ENCODE peak calls at places on chromosomes 16 and 17, in eight cellular contexts. One of them, this sample, is unnamed.

GRCh38 chr17:82200743-82201497 is 11.7 kb downstream of the CCDC57 start:
- DNase-seq in GM20000: no peak
- DNase-seq in kidney epithelial cell: no peak
- DNase-seq in RWPE1: no peak
- DNase-seq in IMR-90: no peak
- DNase-seq in PC-9: no peak
- DNase-seq in dorsolateral prefrontal cortex: no peak
- DNase-seq in A673: no peak
- DNase-seq in this sample: no peak

GRCh38 chr17:59331929-59332889 is 754 bp downstream of the YPEL2 start:
- DNase-seq in dorsolateral prefrontal cortex: peak; percentile 64
- DNase-seq in A673: no peak
- DNase-seq in kidney epithelial cell: no peak
- DNase-seq in PC-9: no peak
- DNase-seq in RWPE1: no peak
- DNase-seq in GM20000: peak; percentile 49
- DNase-seq in IMR-90: no peak
- DNase-seq in this sample: no peak

GRCh38 chr16:55249936-55250335 is 74.1 kb upstream of the IRX6 start:
- DNase-seq in GM20000: no peak
- DNase-seq in kidney epithelial cell: no peak
- DNase-seq in PC-9: no peak
- DNase-seq in dorsolateral prefrontal cortex: no peak
- DNase-seq in IMR-90: no peak
- DNase-seq in RWPE1: no peak
- DNase-seq in A673: no peak
- DNase-seq in this sample: no peak

GRCh38 chr16:667780-668518 is at the start of gene RHOT2:
- DNase-seq in dorsolateral prefrontal cortex: peak; percentile 97
- DNase-seq in IMR-90: peak; percentile 85
- DNase-seq in kidney epithelial cell: peak; percentile 42
- DNase-seq in A673: peak; percentile 96
- DNase-seq in RWPE1: peak; percentile 76
- DNase-seq in PC-9: peak; percentile 77
- DNase-seq in GM20000: peak; percentile 97
- DNase-seq in this sample: peak; percentile 77

GRCh38 chr17:72122002-72122310 is 1.1 kb downstream of the SOX9 start:
- DNase-seq in dorsolateral prefrontal cortex: no peak
- DNase-seq in PC-9: no peak
- DNase-seq in GM20000: peak; percentile 61
- DNase-seq in RWPE1: peak; percentile 42
- DNase-seq in IMR-90: peak; percentile 58
- DNase-seq in A673: peak; percentile 48
- DNase-seq in kidney epithelial cell: no peak
- DNase-seq in this sample: no peak

GRCh38 chr16:8469102-8469778 is 121.1 kb downstream of the TMEM114 start:
- DNase-seq in dorsolateral prefrontal cortex: no peak
- DNase-seq in kidney epithelial cell: no peak
- DNase-seq in GM20000: no peak
- DNase-seq in A673: no peak
- DNase-seq in IMR-90: no peak
- DNase-seq in PC-9: no peak
- DNase-seq in RWPE1: no peak
- DNase-seq in this sample: no peak

GRCh38 chr17:71302721-71303549 is 817.9 kb upstream of the SOX9 start:
- DNase-seq in A673: no peak
- DNase-seq in GM20000: no peak
- DNase-seq in kidney epithelial cell: no peak
- DNase-seq in RWPE1: no peak
- DNase-seq in dorsolateral prefrontal cortex: no peak
- DNase-seq in IMR-90: no peak
- DNase-seq in PC-9: no peak
- DNase-seq in this sample: no peak

GRCh38 chr17:77254961-77255741 is 114.4 kb downstream of the SEC14L1 start:
- DNase-seq in IMR-90: peak; percentile 86
- DNase-seq in GM20000: no peak
- DNase-seq in RWPE1: peak; percentile 92
- DNase-seq in PC-9: peak; percentile 95
- DNase-seq in dorsolateral prefrontal cortex: no peak
- DNase-seq in A673: no peak
- DNase-seq in kidney epithelial cell: peak; percentile 90
- DNase-seq in this sample: no peak

GRCh38 chr17:48148029-48148759 is 40.6 kb downstream of the SNX11 start:
- DNase-seq in kidney epithelial cell: no peak
- DNase-seq in A673: no peak
- DNase-seq in IMR-90: no peak
- DNase-seq in dorsolateral prefrontal cortex: no peak
- DNase-seq in RWPE1: no peak
- DNase-seq in GM20000: no peak
- DNase-seq in PC-9: no peak
- DNase-seq in this sample: no peak

GRCh38 chr17:48144976-48145798 is 37.6 kb downstream of the SNX11 start:
- DNase-seq in kidney epithelial cell: no peak
- DNase-seq in A673: no peak
- DNase-seq in PC-9: no peak
- DNase-seq in GM20000: no peak
- DNase-seq in RWPE1: no peak
- DNase-seq in dorsolateral prefrontal cortex: no peak
- DNase-seq in IMR-90: no peak
- DNase-seq in this sample: no peak

GRCh38 chr17:48150602-48151001 is 43.0 kb downstream of the SNX11 start:
- DNase-seq in RWPE1: no peak
- DNase-seq in dorsolateral prefrontal cortex: no peak
- DNase-seq in GM20000: no peak
- DNase-seq in IMR-90: no peak
- DNase-seq in A673: no peak
- DNase-seq in kidney epithelial cell: no peak
- DNase-seq in PC-9: no peak
- DNase-seq in this sample: no peak

GRCh38 chr17:48150107-48150463 is 42.5 kb downstream of the SNX11 start:
- DNase-seq in kidney epithelial cell: no peak
- DNase-seq in RWPE1: no peak
- DNase-seq in GM20000: no peak
- DNase-seq in A673: no peak
- DNase-seq in dorsolateral prefrontal cortex: no peak
- DNase-seq in IMR-90: no peak
- DNase-seq in PC-9: no peak
- DNase-seq in this sample: no peak

DNA sequence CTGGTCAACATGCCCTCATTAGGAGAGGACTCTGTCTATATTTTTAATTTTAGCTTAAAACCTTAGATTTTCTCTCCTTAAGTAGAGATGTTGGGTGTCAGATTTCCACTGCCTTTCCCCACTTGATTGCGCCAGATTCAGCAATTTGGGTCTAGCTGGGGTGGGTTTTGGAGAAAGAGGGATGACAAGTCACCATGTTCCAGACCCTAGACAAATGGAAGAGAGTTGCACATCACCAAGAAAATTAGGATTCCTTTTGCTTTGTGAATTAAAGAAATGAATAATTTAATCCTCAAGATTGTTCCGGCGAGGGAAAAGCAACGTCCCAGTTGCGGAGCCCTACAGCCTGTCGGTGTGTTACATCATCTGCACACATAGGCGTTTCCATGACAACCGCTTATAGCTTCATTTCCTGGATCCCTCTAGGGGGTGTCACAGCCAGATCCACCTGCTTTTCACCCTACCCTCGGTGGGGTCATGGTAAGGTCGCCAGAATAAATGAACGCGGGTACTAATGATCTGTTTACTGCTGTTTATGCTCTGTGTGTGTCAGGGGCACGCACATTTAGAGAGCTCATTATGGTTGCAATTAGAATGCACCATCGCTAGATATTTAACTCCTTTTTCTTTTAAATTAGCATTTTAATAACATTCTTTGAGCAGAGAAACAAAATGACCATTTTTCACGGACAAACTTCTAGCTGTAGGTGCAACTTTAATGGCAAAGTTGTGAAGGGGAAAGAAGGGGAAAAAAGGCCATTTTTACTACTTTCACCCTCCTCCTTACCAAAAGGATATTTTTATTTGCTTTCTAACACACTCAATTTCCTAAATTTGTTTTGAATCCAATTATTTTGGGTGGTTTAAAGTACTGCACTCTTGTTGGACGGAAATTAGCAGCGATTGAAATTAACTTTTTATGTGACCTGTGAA is 41.9 kb downstream of the SNX11 start:
- DNase-seq in IMR-90: no peak
- DNase-seq in A673: peak; percentile 88
- DNase-seq in kidney epithelial cell: no peak
- DNase-seq in RWPE1: no peak
- DNase-seq in GM20000: no peak
- DNase-seq in PC-9: no peak
- DNase-seq in dorsolateral prefrontal cortex: no peak
- DNase-seq in this sample: no peak
- TF ChIP-seq CTCF in IMR-90: no peak
- TF ChIP-seq CTCF in A673: no peak
- TF ChIP-seq CTCF in kidney epithelial cell: no peak
- TF ChIP-seq CTCF in RWPE1: no peak
- TF ChIP-seq CTCF in GM20000: no peak
- TF ChIP-seq CTCF in PC-9: no peak
- TF ChIP-seq CTCF in dorsolateral prefrontal cortex: no peak
- TF ChIP-seq CTCF in this sample: no peak

GRCh38 chr17:29449865-29450671 is 59.9 kb downstream of the TAOK1 start:
- DNase-seq in kidney epithelial cell: no peak
- DNase-seq in PC-9: no peak
- DNase-seq in GM20000: no peak
- DNase-seq in dorsolateral prefrontal cortex: no peak
- DNase-seq in RWPE1: no peak
- DNase-seq in IMR-90: no peak
- DNase-seq in A673: no peak
- DNase-seq in this sample: no peak
- TF ChIP-seq CTCF in kidney epithelial cell: no peak
- TF ChIP-seq CTCF in PC-9: no peak
- TF ChIP-seq CTCF in GM20000: no peak
- TF ChIP-seq CTCF in dorsolateral prefrontal cortex: no peak
- TF ChIP-seq CTCF in RWPE1: no peak
- TF ChIP-seq CTCF in IMR-90: no peak
- TF ChIP-seq CTCF in A673: no peak
- TF ChIP-seq CTCF in this sample: no peak

DNA sequence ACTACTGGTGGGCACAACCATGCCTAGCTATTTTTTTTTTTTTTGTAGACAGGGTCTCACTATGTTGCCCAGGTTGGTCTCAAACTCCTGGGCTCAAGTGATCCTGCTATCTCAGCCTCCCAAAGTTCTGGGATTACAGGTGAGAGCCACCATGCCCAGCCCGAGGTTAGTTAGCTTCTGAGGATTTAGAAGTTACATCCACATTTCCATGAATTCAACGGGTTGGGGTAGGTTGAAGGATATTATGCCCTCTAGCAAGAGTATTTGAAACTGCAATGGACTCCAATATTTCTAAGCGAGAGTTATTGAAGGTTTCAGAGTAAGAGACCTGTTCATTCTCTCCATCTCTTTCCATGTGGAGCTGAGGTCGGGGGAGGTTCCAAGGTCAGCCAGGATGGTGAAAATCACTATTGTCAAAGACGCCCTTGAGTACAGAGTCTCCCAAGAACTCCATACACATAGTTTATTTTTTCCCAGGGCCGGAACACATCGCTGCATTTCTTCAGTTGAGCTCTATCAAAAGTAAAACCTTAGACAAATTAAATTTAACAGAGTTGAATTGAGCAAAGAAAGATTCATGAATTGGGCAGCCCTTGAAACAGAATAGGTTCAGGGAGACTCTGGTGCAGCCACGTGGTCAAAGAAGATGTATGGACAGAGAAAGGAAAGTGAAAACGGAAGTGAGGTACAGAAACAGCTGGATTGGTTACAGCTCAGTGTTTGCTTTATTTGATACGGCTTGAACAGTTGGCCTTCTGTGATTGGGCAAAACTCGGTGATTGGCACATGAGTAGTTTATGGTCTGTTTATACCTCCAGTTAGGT is 19.0 kb upstream of the ITPRIPL2 start:
- DNase-seq in RWPE1: no peak
- DNase-seq in kidney epithelial cell: no peak
- DNase-seq in A673: no peak
- DNase-seq in GM20000: no peak
- DNase-seq in IMR-90: no peak
- DNase-seq in PC-9: no peak
- DNase-seq in dorsolateral prefrontal cortex: no peak
- DNase-seq in this sample: no peak
- TF ChIP-seq CTCF in RWPE1: no peak
- TF ChIP-seq CTCF in kidney epithelial cell: no peak
- TF ChIP-seq CTCF in A673: peak; percentile 36
- TF ChIP-seq CTCF in GM20000: no peak
- TF ChIP-seq CTCF in IMR-90: no peak
- TF ChIP-seq CTCF in PC-9: no peak
- TF ChIP-seq CTCF in dorsolateral prefrontal cortex: no peak
- TF ChIP-seq CTCF in this sample: no peak

GRCh38 chr17:7574176-7574953 is 5.1 kb upstream of the CD68 start:
- DNase-seq in kidney epithelial cell: no peak
- DNase-seq in GM20000: no peak
- DNase-seq in PC-9: no peak
- DNase-seq in dorsolateral prefrontal cortex: no peak
- DNase-seq in IMR-90: peak; percentile 28
- DNase-seq in RWPE1: no peak
- DNase-seq in A673: no peak
- DNase-seq in this sample: no peak

GRCh38 chr17:7572338-7572587 is 7.2 kb upstream of the CD68 start:
- DNase-seq in RWPE1: no peak
- DNase-seq in PC-9: no peak
- DNase-seq in A673: no peak
- DNase-seq in dorsolateral prefrontal cortex: no peak
- DNase-seq in IMR-90: no peak
- DNase-seq in GM20000: no peak
- DNase-seq in kidney epithelial cell: no peak
- DNase-seq in this sample: peak; percentile 96

GRCh38 chr17:7573324-7574080 is 5.9 kb upstream of the CD68 start:
- DNase-seq in PC-9: peak; percentile 50
- DNase-seq in GM20000: peak; percentile 92
- DNase-seq in A673: peak; percentile 95
- DNase-seq in RWPE1: peak; percentile 86
- DNase-seq in kidney epithelial cell: peak; percentile 57
- DNase-seq in dorsolateral prefrontal cortex: peak; percentile 88
- DNase-seq in IMR-90: peak; percentile 90
- DNase-seq in this sample: peak; percentile 90

GRCh38 chr17:7570351-7570750 is 8.6 kb downstream of the SENP3 start:
- DNase-seq in PC-9: no peak
- DNase-seq in A673: no peak
- DNase-seq in kidney epithelial cell: no peak
- DNase-seq in GM20000: no peak
- DNase-seq in RWPE1: no peak
- DNase-seq in dorsolateral prefrontal cortex: no peak
- DNase-seq in IMR-90: no peak
- DNase-seq in this sample: no peak

DNA sequence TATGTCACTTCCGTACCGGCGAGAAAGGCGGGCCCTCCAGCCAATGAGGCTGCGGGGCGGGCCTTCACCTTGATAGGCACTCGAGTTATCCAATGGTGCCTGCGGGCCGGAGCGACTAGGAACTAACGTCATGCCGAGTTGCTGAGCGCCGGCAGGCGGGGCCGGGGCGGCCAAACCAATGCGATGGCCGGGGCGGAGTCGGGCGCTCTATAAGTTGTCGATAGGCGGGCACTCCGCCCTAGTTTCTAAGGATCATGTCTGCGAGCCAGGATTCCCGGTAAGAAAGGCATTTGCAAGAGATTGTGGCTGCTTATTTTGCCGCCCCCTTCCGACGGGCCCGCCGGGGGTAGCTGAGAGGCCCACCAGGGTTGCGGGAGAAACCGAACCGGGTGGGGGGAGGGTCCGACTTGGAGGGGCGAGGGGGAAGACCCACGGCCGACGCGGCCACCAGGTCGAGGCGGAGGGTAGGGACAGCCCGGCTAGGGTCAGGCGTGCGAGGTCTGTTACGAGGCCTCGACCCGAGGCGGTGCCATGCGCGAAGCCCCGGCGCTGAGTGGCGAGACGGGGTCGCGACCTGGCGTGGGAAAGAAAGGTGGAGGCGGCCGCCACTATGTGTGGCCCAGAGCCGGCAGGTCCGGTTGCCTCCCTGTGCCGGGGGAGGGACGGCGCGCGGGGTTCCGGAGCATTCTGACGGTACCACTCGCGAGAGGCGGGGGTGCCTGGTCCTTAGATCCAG is 6.7 kb upstream of the CD68 start:
- DNase-seq in IMR-90: peak; percentile 99
- DNase-seq in GM20000: peak; percentile 99
- DNase-seq in kidney epithelial cell: peak; percentile 95
- DNase-seq in PC-9: peak; percentile 96
- DNase-seq in A673: peak; percentile 100
- DNase-seq in RWPE1: peak; percentile 99
- DNase-seq in dorsolateral prefrontal cortex: peak; percentile 100
- DNase-seq in this sample: no peak
- TF ChIP-seq CTCF in IMR-90: no peak
- TF ChIP-seq CTCF in GM20000: no peak
- TF ChIP-seq CTCF in kidney epithelial cell: no peak
- TF ChIP-seq CTCF in PC-9: no peak
- TF ChIP-seq CTCF in A673: no peak
- TF ChIP-seq CTCF in RWPE1: no peak
- TF ChIP-seq CTCF in dorsolateral prefrontal cortex: no peak
- TF ChIP-seq CTCF in this sample: no peak